ENCODE peak calls at places on chromosomes 11 and 22, in nine cellular contexts. P is transverse colon, I is upper lobe of right lung, K is right lobe of liver, U is cardiac muscle cell, O is ovary, F is mammary epithelial cell, X is suprapubic skin, V is tibial nerve. A is an unnamed sample.

GRCh38 chr11:74311352-74311926 is at the start of gene P4HA3:
- DNase-seq in O (peak; percentile 17), V (peak; percentile 20), K (peak; percentile 79), I (peak; percentile 89), U (peak; percentile 71), X (no peak), F (peak; percentile 38), P (peak; percentile 66), A (no peak)

GRCh38 chr11:69534166-69534530 is 52.7 kb downstream of the LINC01488 start:
- DNase-seq in V (no peak), F (no peak), K (peak; percentile 6), X (no peak), P (no peak), U (no peak), I (peak; percentile 58), O (no peak), A (peak; percentile 45)

GRCh38 chr11:35165416-35166368 is 26.7 kb downstream of the CD44 start:
- DNase-seq in U (peak; percentile 87), V (no peak), K (no peak), X (no peak), I (no peak), O (no peak), F (peak; percentile 71), P (peak; percentile 73), A (peak; percentile 90)

GRCh38 chr11:104713366-104713765 is 184.9 kb downstream of the CASP12 start:
- DNase-seq in V (no peak), X (no peak), F (no peak), O (no peak), U (peak; percentile 12), P (no peak), K (no peak), I (no peak), A (no peak)

GRCh38 chr22:23837496-23837859 is 1.3 kb downstream of the DERL3 start:
- DNase-seq in F (no peak), U (no peak), X (no peak), O (no peak), I (no peak), K (peak; percentile 27), P (no peak), V (no peak), A (no peak)

GRCh38 chr11:35272391-35272821 is 133.4 kb downstream of the CD44 start:
- DNase-seq in U (no peak), P (peak; percentile 12), V (no peak), O (no peak), K (no peak), I (no peak), X (no peak), F (no peak), A (peak; percentile 28)

GRCh38 chr11:110809800-110810199 is 97.6 kb upstream of the ARHGAP20 start:
- DNase-seq in K (no peak), X (no peak), P (no peak), V (no peak), O (no peak), F (no peak), U (no peak), I (no peak), A (no peak)

GRCh38 chr22:50542416-50542927 is 3.2 kb upstream of the KLHDC7B start:
- DNase-seq in P (peak; percentile 44), O (no peak), F (peak; percentile 73), U (no peak), V (no peak), K (no peak), I (peak; percentile 73), X (no peak), A (no peak)

GRCh38 chr22:43376765-43377485 is 33.8 kb upstream of the SCUBE1 start:
- DNase-seq in O (peak; percentile 36), F (no peak), U (peak; percentile 25), X (peak; percentile 16), V (no peak), I (no peak), K (no peak), P (peak; percentile 15), A (peak; percentile 78)

GRCh38 chr22:17501679-17502285 is 61.5 kb upstream of the SLC25A18 start:
- DNase-seq in X (no peak), I (no peak), P (peak; percentile 9), O (no peak), U (peak; percentile 85), F (peak; percentile 53), K (no peak), V (no peak), A (no peak)

GRCh38 chr11:62133328-62134065 is 9.7 kb downstream of the INCENP start:
- DNase-seq in P (no peak), I (no peak), U (no peak), O (no peak), X (peak; percentile 59), V (no peak), K (no peak), F (no peak), A (peak; percentile 9)

GRCh38 chr22:49926916-49927315 is 8.5 kb downstream of the CRELD2 start:
- DNase-seq in I (no peak), V (no peak), P (no peak), K (no peak), O (no peak), U (no peak), F (no peak), X (no peak), A (no peak)

GRCh38 chr11:31045335-31045734 is 324.2 kb downstream of the DCDC1 start:
- DNase-seq in K (no peak), I (no peak), V (no peak), O (no peak), P (no peak), X (no peak), U (peak; percentile 14), F (no peak), A (no peak)

GRCh38 chr22:40409613-40410113 is 39.3 kb downstream of the SGSM3 start:
- DNase-seq in X (peak; percentile 54), U (no peak), V (no peak), F (no peak), I (no peak), O (no peak), K (no peak), P (no peak), A (no peak)

GRCh38 chr22:40411506-40411861 is 41.1 kb downstream of the SGSM3 start:
- DNase-seq in X (peak; percentile 53), P (no peak), O (no peak), I (peak; percentile 58), V (no peak), F (no peak), K (no peak), U (no peak), A (no peak)

GRCh38 chr22:40408718-40409612 is 38.6 kb downstream of the SGSM3 start:
- DNase-seq in U (no peak), K (no peak), I (peak; percentile 57), X (no peak), V (no peak), P (no peak), O (no peak), F (no peak), A (no peak)

GRCh38 chr22:40410731-40411505 is 40.5 kb downstream of the SGSM3 start:
- DNase-seq in K (no peak), I (peak; percentile 53), X (peak; percentile 48), P (no peak), O (no peak), V (no peak), U (no peak), F (no peak), A (no peak)

DNA sequence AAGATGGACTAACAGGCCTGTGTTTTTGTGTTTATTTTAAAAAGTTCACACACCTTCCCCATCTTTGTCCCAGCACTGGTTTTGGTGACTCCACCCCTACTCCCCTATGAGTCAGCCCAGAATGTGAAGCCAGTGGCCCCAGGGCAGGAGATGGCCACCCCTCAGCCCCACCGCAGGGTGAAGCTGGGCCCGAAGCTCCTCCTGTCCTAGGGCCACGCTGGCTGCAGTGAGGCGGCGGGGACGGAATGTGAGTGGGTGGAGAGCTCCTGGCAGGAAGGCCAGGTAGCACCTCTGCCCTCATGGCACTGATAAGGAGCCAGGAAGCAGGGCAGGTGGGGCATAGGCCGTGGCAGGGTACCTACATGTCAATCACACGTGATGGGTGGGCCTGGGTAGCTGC is 39.9 kb downstream of the SGSM3 start:
- DNase-seq in V (no peak), P (no peak), O (no peak), I (peak; percentile 42), U (no peak), F (peak; percentile 77), K (peak; percentile 57), X (peak; percentile 60), A (no peak)
- H3K27ac ChIP-seq in V (no peak overlapping the region), P (no peak overlapping the region), O (no peak overlapping the region), I (no peak overlapping the region), U (peak overlapping the region; percentile 60), F (no peak overlapping the region), K (no peak overlapping the region), X (no peak overlapping the region), A (no peak overlapping the region)

GRCh38 chr11:121740902-121741301 is 288.1 kb upstream of the SORL1-AS1 start:
- DNase-seq in I (no peak), U (no peak), F (no peak), O (no peak), V (no peak), P (no peak), K (no peak), X (no peak), A (no peak)

GRCh38 chr11:121743285-121743684 is 290.5 kb upstream of the SORL1-AS1 start:
- DNase-seq in V (no peak), O (no peak), X (no peak), F (no peak), U (no peak), I (no peak), K (no peak), P (no peak), A (no peak)

GRCh38 chr11:121741316-121741715 is 288.5 kb upstream of the SORL1-AS1 start:
- DNase-seq in X (no peak), O (peak; percentile 33), P (peak; percentile 11), U (peak; percentile 76), F (no peak), V (no peak), K (no peak), I (no peak), A (no peak)

DNA sequence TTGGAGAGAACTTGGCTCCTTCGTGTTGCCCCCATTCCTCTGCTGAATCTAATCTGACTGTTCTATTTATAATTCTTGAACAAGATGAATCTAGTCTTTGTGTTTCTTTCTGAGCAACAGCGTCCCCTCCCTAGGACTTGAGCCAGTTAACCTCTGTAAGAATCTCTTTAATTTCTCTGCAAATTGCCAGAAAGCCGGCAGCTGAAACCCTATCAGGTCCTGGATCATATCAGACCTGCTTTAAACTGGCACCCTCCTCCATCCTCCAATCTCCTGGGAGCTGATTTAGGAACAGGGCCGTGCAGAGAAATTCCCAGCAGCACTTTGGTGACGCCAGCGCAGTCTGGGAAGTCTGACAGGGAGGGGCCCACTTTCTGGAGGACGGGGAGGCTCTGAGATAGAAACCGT is 289.2 kb upstream of the SORL1-AS1 start:
- DNase-seq in V (peak; percentile 75), K (no peak), X (peak; percentile 77), I (no peak), O (peak; percentile 89), F (no peak), P (peak; percentile 48), U (peak; percentile 97), A (no peak)
- TF ChIP-seq CTCF in V (peak; percentile 1), K (no peak), X (no peak), I (no peak), O (no peak), F (no peak), P (no peak), U (peak; percentile 21), A (no peak)

GRCh38 chr11:2987881-2988280 is 4.2 kb downstream of the NAP1L4 start:
- DNase-seq in X (no peak), U (no peak), P (no peak), I (no peak), K (no peak), V (no peak), O (no peak), F (no peak), A (no peak)
- H3K4me3 ChIP-seq in X (peak overlapping the region; percentile 94), U (no peak overlapping the region), P (no peak overlapping the region), I (peak overlapping the region; percentile 90), K (no peak overlapping the region), V (no peak overlapping the region), O (no peak overlapping the region), F (peak overlapping the region; percentile 80), A (no peak overlapping the region)

GRCh38 chr11:67349927-67350465 is 3.4 kb downstream of the POLD4 start:
- DNase-seq in V (no peak), I (no peak), F (no peak), K (no peak), X (no peak), P (no peak), U (no peak), O (no peak), A (peak; percentile 41)
- H3K27ac ChIP-seq in V (no peak overlapping the region), I (no peak overlapping the region), F (no peak overlapping the region), K (no peak overlapping the region), X (no peak overlapping the region), P (no peak overlapping the region), U (no peak overlapping the region), O (no peak overlapping the region), A (no peak overlapping the region)

A was measured in Peyer's patch.